ENCODE peak calls at places on chromosome 1, in nine cellular contexts. One of them, this sample, is unnamed.

GRCh38 chr1:160077496-160077895 is 3.8 kb upstream of the KCNJ9 start:
- DNase-seq in Right ventricle myocardium superior: no peak
- DNase-seq in OCI-LY7: no peak
- DNase-seq in activated naive CD8-positive, alpha-beta T cell treated with anti-CD3 and anti-CD28 coated beads for 36 hours: no peak
- DNase-seq in left colon: no peak
- DNase-seq in NCI-H345: no peak
- DNase-seq in brain pericyte: no peak
- DNase-seq in epithelial cell of esophagus: no peak
- DNase-seq in amniotic stem cell: no peak
- DNase-seq in this sample: no peak

GRCh38 chr1:2489615-2490014 is 13.5 kb downstream of the PLCH2 start:
- DNase-seq in Right ventricle myocardium superior: no peak
- DNase-seq in OCI-LY7: no peak
- DNase-seq in activated naive CD8-positive, alpha-beta T cell treated with anti-CD3 and anti-CD28 coated beads for 36 hours: no peak
- DNase-seq in left colon: no peak
- DNase-seq in NCI-H345: no peak
- DNase-seq in brain pericyte: no peak
- DNase-seq in epithelial cell of esophagus: no peak
- DNase-seq in amniotic stem cell: no peak
- DNase-seq in this sample: no peak

GRCh38 chr1:192243721-192244120 is 73.1 kb upstream of the RGS21 start:
- DNase-seq in Right ventricle myocardium superior: no peak
- DNase-seq in OCI-LY7: no peak
- DNase-seq in activated naive CD8-positive, alpha-beta T cell treated with anti-CD3 and anti-CD28 coated beads for 36 hours: no peak
- DNase-seq in left colon: no peak
- DNase-seq in NCI-H345: no peak
- DNase-seq in brain pericyte: no peak
- DNase-seq in epithelial cell of esophagus: peak
- DNase-seq in amniotic stem cell: no peak
- DNase-seq in this sample: no peak

GRCh38 chr1:160711528-160712311 is at the start of gene CD48:
- DNase-seq in Right ventricle myocardium superior: no peak
- DNase-seq in OCI-LY7: peak
- DNase-seq in activated naive CD8-positive, alpha-beta T cell treated with anti-CD3 and anti-CD28 coated beads for 36 hours: peak
- DNase-seq in left colon: peak
- DNase-seq in NCI-H345: no peak
- DNase-seq in brain pericyte: no peak
- DNase-seq in epithelial cell of esophagus: no peak
- DNase-seq in amniotic stem cell: no peak
- DNase-seq in this sample: no peak

GRCh38 chr1:151166506-151166956 is 587 bp downstream of the SCNM1 start:
- DNase-seq in Right ventricle myocardium superior: no peak
- DNase-seq in OCI-LY7: peak
- DNase-seq in activated naive CD8-positive, alpha-beta T cell treated with anti-CD3 and anti-CD28 coated beads for 36 hours: no peak
- DNase-seq in left colon: no peak
- DNase-seq in NCI-H345: no peak
- DNase-seq in brain pericyte: no peak
- DNase-seq in epithelial cell of esophagus: peak
- DNase-seq in amniotic stem cell: peak
- DNase-seq in this sample: no peak

GRCh38 chr1:233530665-233531386 is 83.1 kb upstream of the KCNK1 start:
- DNase-seq in Right ventricle myocardium superior: no peak
- DNase-seq in OCI-LY7: no peak
- DNase-seq in activated naive CD8-positive, alpha-beta T cell treated with anti-CD3 and anti-CD28 coated beads for 36 hours: no peak
- DNase-seq in left colon: no peak
- DNase-seq in NCI-H345: no peak
- DNase-seq in brain pericyte: no peak
- DNase-seq in epithelial cell of esophagus: peak
- DNase-seq in amniotic stem cell: no peak
- DNase-seq in this sample: no peak

GRCh38 chr1:214491468-214492120 is 59.8 kb downstream of the PTPN14 start:
- DNase-seq in Right ventricle myocardium superior: no peak
- DNase-seq in OCI-LY7: no peak
- DNase-seq in activated naive CD8-positive, alpha-beta T cell treated with anti-CD3 and anti-CD28 coated beads for 36 hours: no peak
- DNase-seq in left colon: no peak
- DNase-seq in NCI-H345: no peak
- DNase-seq in brain pericyte: no peak
- DNase-seq in epithelial cell of esophagus: no peak
- DNase-seq in amniotic stem cell: no peak
- DNase-seq in this sample: no peak

GRCh38 chr1:194104247-194104844 is 917.9 kb upstream of the B3GALT2 start:
- DNase-seq in Right ventricle myocardium superior: peak
- DNase-seq in OCI-LY7: no peak
- DNase-seq in activated naive CD8-positive, alpha-beta T cell treated with anti-CD3 and anti-CD28 coated beads for 36 hours: no peak
- DNase-seq in left colon: no peak
- DNase-seq in NCI-H345: no peak
- DNase-seq in brain pericyte: no peak
- DNase-seq in epithelial cell of esophagus: no peak
- DNase-seq in amniotic stem cell: no peak
- DNase-seq in this sample: no peak

GRCh38 chr1:185533596-185533995 is 200.6 kb upstream of the HMCN1 start:
- DNase-seq in Right ventricle myocardium superior: peak
- DNase-seq in OCI-LY7: no peak
- DNase-seq in activated naive CD8-positive, alpha-beta T cell treated with anti-CD3 and anti-CD28 coated beads for 36 hours: no peak
- DNase-seq in left colon: no peak
- DNase-seq in NCI-H345: no peak
- DNase-seq in brain pericyte: no peak
- DNase-seq in epithelial cell of esophagus: no peak
- DNase-seq in amniotic stem cell: no peak
- DNase-seq in this sample: no peak

GRCh38 chr1:12229835-12230548 is at the start of gene VPS13D:
- DNase-seq in Right ventricle myocardium superior: peak
- DNase-seq in OCI-LY7: peak
- DNase-seq in activated naive CD8-positive, alpha-beta T cell treated with anti-CD3 and anti-CD28 coated beads for 36 hours: peak
- DNase-seq in left colon: peak
- DNase-seq in NCI-H345: peak
- DNase-seq in brain pericyte: no peak
- DNase-seq in epithelial cell of esophagus: peak
- DNase-seq in amniotic stem cell: peak
- DNase-seq in this sample: peak

GRCh38 chr1:36100376-36100775 is 11.7 kb downstream of the ADPRS start:
- DNase-seq in Right ventricle myocardium superior: no peak
- DNase-seq in OCI-LY7: no peak
- DNase-seq in activated naive CD8-positive, alpha-beta T cell treated with anti-CD3 and anti-CD28 coated beads for 36 hours: no peak
- DNase-seq in left colon: no peak
- DNase-seq in NCI-H345: no peak
- DNase-seq in brain pericyte: no peak
- DNase-seq in epithelial cell of esophagus: no peak
- DNase-seq in amniotic stem cell: no peak
- DNase-seq in this sample: no peak

GRCh38 chr1:36166938-36167910 is 11.3 kb downstream of the MAP7D1 start:
- DNase-seq in Right ventricle myocardium superior: no peak
- DNase-seq in OCI-LY7: no peak
- DNase-seq in activated naive CD8-positive, alpha-beta T cell treated with anti-CD3 and anti-CD28 coated beads for 36 hours: no peak
- DNase-seq in left colon: no peak
- DNase-seq in NCI-H345: no peak
- DNase-seq in brain pericyte: no peak
- DNase-seq in epithelial cell of esophagus: peak
- DNase-seq in amniotic stem cell: peak
- DNase-seq in this sample: no peak

GRCh38 chr1:83850849-83851248 is 148.1 kb downstream of the TTLL7 start:
- DNase-seq in Right ventricle myocardium superior: no peak
- DNase-seq in OCI-LY7: no peak
- DNase-seq in activated naive CD8-positive, alpha-beta T cell treated with anti-CD3 and anti-CD28 coated beads for 36 hours: no peak
- DNase-seq in left colon: no peak
- DNase-seq in NCI-H345: no peak
- DNase-seq in brain pericyte: no peak
- DNase-seq in epithelial cell of esophagus: no peak
- DNase-seq in amniotic stem cell: no peak
- DNase-seq in this sample: no peak

GRCh38 chr1:41314781-41315481 is 46.3 kb upstream of the FOXO6 start:
- DNase-seq in Right ventricle myocardium superior: no peak
- DNase-seq in OCI-LY7: no peak
- DNase-seq in activated naive CD8-positive, alpha-beta T cell treated with anti-CD3 and anti-CD28 coated beads for 36 hours: no peak
- DNase-seq in left colon: no peak
- DNase-seq in NCI-H345: no peak
- DNase-seq in brain pericyte: no peak
- DNase-seq in epithelial cell of esophagus: peak
- DNase-seq in amniotic stem cell: no peak
- DNase-seq in this sample: peak

GRCh38 chr1:37926061-37926924 is 20.6 kb downstream of the INPP5B start:
- DNase-seq in Right ventricle myocardium superior: no peak
- DNase-seq in OCI-LY7: peak
- DNase-seq in activated naive CD8-positive, alpha-beta T cell treated with anti-CD3 and anti-CD28 coated beads for 36 hours: no peak
- DNase-seq in left colon: no peak
- DNase-seq in NCI-H345: no peak
- DNase-seq in brain pericyte: no peak
- DNase-seq in epithelial cell of esophagus: no peak
- DNase-seq in amniotic stem cell: no peak
- DNase-seq in this sample: no peak

GRCh38 chr1:59484090-59484489 is 187.2 kb downstream of the FGGY start:
- DNase-seq in Right ventricle myocardium superior: no peak
- DNase-seq in OCI-LY7: no peak
- DNase-seq in activated naive CD8-positive, alpha-beta T cell treated with anti-CD3 and anti-CD28 coated beads for 36 hours: no peak
- DNase-seq in left colon: no peak
- DNase-seq in NCI-H345: no peak
- DNase-seq in brain pericyte: no peak
- DNase-seq in epithelial cell of esophagus: peak
- DNase-seq in amniotic stem cell: peak
- DNase-seq in this sample: no peak

GRCh38 chr1:62144238-62144831 is 50.3 kb upstream of the L1TD1 start:
- DNase-seq in Right ventricle myocardium superior: no peak
- DNase-seq in OCI-LY7: peak
- DNase-seq in activated naive CD8-positive, alpha-beta T cell treated with anti-CD3 and anti-CD28 coated beads for 36 hours: peak
- DNase-seq in left colon: peak
- DNase-seq in NCI-H345: peak
- DNase-seq in brain pericyte: peak
- DNase-seq in epithelial cell of esophagus: peak
- DNase-seq in amniotic stem cell: no peak
- DNase-seq in this sample: peak

GRCh38 chr1:29967261-29967660 is 730.9 kb downstream of the PTPRU start:
- DNase-seq in Right ventricle myocardium superior: no peak
- DNase-seq in OCI-LY7: no peak
- DNase-seq in activated naive CD8-positive, alpha-beta T cell treated with anti-CD3 and anti-CD28 coated beads for 36 hours: no peak
- DNase-seq in left colon: no peak
- DNase-seq in NCI-H345: no peak
- DNase-seq in brain pericyte: no peak
- DNase-seq in epithelial cell of esophagus: no peak
- DNase-seq in amniotic stem cell: no peak
- DNase-seq in this sample: no peak

This sample was measured in NCI-H774.